ENCODE peak calls at places on chromosomes 6 and 20, in five cellular contexts. N, X, M, R and U are unnamed samples.

GRCh38 chr6:155327326-155328073 is 13.2 kb upstream of the TFB1M start:
- DNase-seq in N (peak), X (peak), M (no peak), R (peak), U (peak)

GRCh38 chr6:15562954-15563353 is 99.9 kb downstream of the DTNBP1 start:
- DNase-seq in N (no peak), X (no peak), M (no peak), R (no peak), U (no peak)

GRCh38 chr6:29627762-29628418 is 5.1 kb downstream of the GABBR1 start:
- DNase-seq in N (peak), X (peak), M (no peak), R (peak), U (peak)

GRCh38 chr20:29756664-29757063 is 1500.8 kb upstream of the DEFB115 start:
- DNase-seq in N (no peak), X (no peak), M (no peak), R (no peak), U (no peak)

GRCh38 chr20:38997622-38998021 is 35.5 kb downstream of the DHX35 start:
- DNase-seq in N (peak), X (no peak), M (peak), R (no peak), U (no peak)

GRCh38 chr6:136158398-136158797 is 91.7 kb downstream of the MTFR2 start:
- DNase-seq in N (no peak), X (no peak), M (no peak), R (no peak), U (no peak)

GRCh38 chr20:1427457-1428054 is 34.7 kb upstream of the FKBP1A start:
- DNase-seq in N (no peak), X (no peak), M (no peak), R (no peak), U (peak)

GRCh38 chr6:52635049-52635577 is 35.8 kb upstream of the TMEM14A start:
- DNase-seq in N (peak), X (no peak), M (no peak), R (no peak), U (no peak)

GRCh38 chr20:31824125-31824485 is 4.9 kb downstream of the MYLK2 start:
- DNase-seq in N (no peak), X (no peak), M (no peak), R (no peak), U (no peak)

GRCh38 chr6:6680524-6680923 is 92.0 kb downstream of the LY86 start:
- DNase-seq in N (no peak), X (no peak), M (no peak), R (no peak), U (no peak)

GRCh38 chr6:137904822-137905617 is 38.0 kb downstream of the TNFAIP3 start:
- DNase-seq in N (peak), X (no peak), M (no peak), R (no peak), U (no peak)

GRCh38 chr6:36347635-36348034 is 10.9 kb upstream of the BNIP5 start:
- DNase-seq in N (no peak), X (no peak), M (no peak), R (no peak), U (no peak)

GRCh38 chr6:141097471-141097870 is 1035.3 kb upstream of the GJE1 start:
- DNase-seq in N (no peak), X (no peak), M (no peak), R (peak), U (no peak)

GRCh38 chr20:56708991-56709390 is 79.9 kb downstream of the TFAP2C start:
- DNase-seq in N (no peak), X (no peak), M (no peak), R (no peak), U (no peak)

GRCh38 chr20:14972690-14973089 is 635.3 kb upstream of the FLRT3 start:
- DNase-seq in N (no peak), X (no peak), M (no peak), R (no peak), U (no peak)

GRCh38 chr6:81929828-81930227 is 177.3 kb upstream of the TENT5A start:
- DNase-seq in N (no peak), X (no peak), M (no peak), R (no peak), U (no peak)

GRCh38 chr6:12150812-12151432 is 138.8 kb downstream of the HIVEP1 start:
- DNase-seq in N (no peak), X (peak), M (no peak), R (peak), U (peak)

GRCh38 chr6:149913085-149913484 is 9.8 kb downstream of the RAET1G start:
- DNase-seq in N (no peak), X (no peak), M (no peak), R (peak), U (no peak)

GRCh38 chr20:36093025-36093803 is 61.3 kb upstream of the EPB41L1 start:
- DNase-seq in N (peak), X (no peak), M (no peak), R (no peak), U (no peak)

GRCh38 chr20:37382539-37383120 is 36.7 kb downstream of the SRC start:
- DNase-seq in N (no peak), X (no peak), M (no peak), R (no peak), U (no peak)

GRCh38 chr20:54323227-54323734 is 115.4 kb downstream of the PFDN4 start:
- DNase-seq in N (no peak), X (no peak), M (no peak), R (no peak), U (no peak)

GRCh38 chr6:39225946-39226437 is 3.3 kb downstream of the KCNK5 start:
- DNase-seq in N (peak), X (no peak), M (peak), R (peak), U (no peak)

GRCh38 chr20:62984666-62985065 is 22.1 kb downstream of the BHLHE23 start:
- DNase-seq in N (no peak), X (no peak), M (no peak), R (no peak), U (no peak)

GRCh38 chr6:147058786-147059434 is 145.3 kb upstream of the STXBP5 start:
- DNase-seq in N (no peak), X (no peak), M (no peak), R (peak), U (no peak)

GRCh38 chr6:18362058-18362561 is 25.0 kb upstream of the RNF144B start:
- DNase-seq in N (no peak), X (no peak), M (no peak), R (peak), U (no peak)

GRCh38 chr6:37005827-37006514 is 516 bp downstream of the FGD2 start:
- DNase-seq in N (no peak), X (no peak), M (no peak), R (no peak), U (no peak)

GRCh38 chr6:101011165-101011564 is 130.0 kb upstream of the ASCC3 start:
- DNase-seq in N (no peak), X (no peak), M (peak), R (peak), U (no peak)

GRCh38 chr6:39366875-39367618 is 44.5 kb upstream of the KCNK16 start:
- DNase-seq in N (no peak), X (no peak), M (no peak), R (no peak), U (no peak)

GRCh38 chr6:82436740-82437139 is 73.1 kb downstream of the TPBG start:
- DNase-seq in N (no peak), X (no peak), M (no peak), R (no peak), U (no peak)

GRCh38 chr20:45085289-45085688 is 15.6 kb downstream of the KCNS1 start:
- DNase-seq in N (no peak), X (no peak), M (no peak), R (no peak), U (no peak)

GRCh38 chr20:4046311-4046924 is 31.1 kb upstream of the RNF24 start:
- DNase-seq in N (no peak), X (no peak), M (no peak), R (no peak), U (no peak)

GRCh38 chr20:63508072-63508768 is 9.3 kb upstream of the EEF1A2 start:
- DNase-seq in N (no peak), X (no peak), M (no peak), R (no peak), U (no peak)

GRCh38 chr6:167791036-167791779 is 35.5 kb upstream of the AFDN start:
- DNase-seq in N (no peak), X (no peak), M (no peak), R (peak), U (peak)

GRCh38 chr6:145283856-145284255 is 451.5 kb downstream of the EPM2A start:
- DNase-seq in N (no peak), X (no peak), M (no peak), R (no peak), U (no peak)

GRCh38 chr6:423799-424345 is 32.3 kb downstream of the IRF4 start:
- DNase-seq in N (no peak), X (no peak), M (no peak), R (no peak), U (no peak)

GRCh38 chr6:32700391-32701040 is 34.1 kb upstream of the HLA-DQB1 start:
- DNase-seq in N (peak), X (peak), M (no peak), R (peak), U (peak)

GRCh38 chr6:52514514-52514913 is 62.3 kb downstream of the TRAM2 start:
- DNase-seq in N (no peak), X (no peak), M (no peak), R (peak), U (no peak)

GRCh38 chr6:170199716-170200115 is 91.2 kb downstream of the DLL1 start:
- DNase-seq in N (no peak), X (no peak), M (no peak), R (no peak), U (no peak)

GRCh38 chr6:125746019-125746414 is 3.4 kb upstream of the HEY2 start:
- DNase-seq in N (no peak), X (no peak), M (no peak), R (no peak), U (no peak)